ENCODE peak calls at places on chromosomes 1 and 21, in ten cellular contexts. K is cardiac muscle cell; W is tibial artery; D is AG09309; X is CD4-positive, alpha-beta T cell; J is retinal pigment epithelial cell; G is heart right ventricle; S is left ventricle myocardium inferior; I is uterus; R is neural crest cell. F is an unnamed sample.

GRCh38 chr1:165408518-165408917 is 36.4 kb downstream of the RXRG start:
- DNase-seq in J (no peak), I (no peak), D (no peak), X (no peak), W (no peak), K (peak; percentile 67), G (peak; percentile 34), S (no peak), R (peak; percentile 21), F (no peak)

GRCh38 chr1:111227875-111228747 is 598 bp downstream of the CHI3L2 start:
- DNase-seq in G (peak; percentile 49), R (no peak), W (peak; percentile 41), S (peak; percentile 24), K (no peak), J (peak; percentile 29), D (peak; percentile 64), X (no peak), I (no peak), F (no peak)

GRCh38 chr1:200040516-200041138 is 13.1 kb downstream of the NR5A2 start:
- DNase-seq in X (no peak), G (no peak), R (no peak), J (no peak), D (no peak), S (no peak), K (no peak), I (peak; percentile 40), W (no peak), F (no peak)

GRCh38 chr1:234958066-234958701 is 170.5 kb downstream of the TOMM20 start:
- DNase-seq in S (no peak), W (no peak), G (no peak), R (no peak), I (no peak), D (no peak), X (no peak), J (no peak), K (no peak), F (no peak)

GRCh38 chr1:27306892-27307850 is 14.8 kb upstream of the TMEM222 start:
- DNase-seq in K (no peak), S (no peak), X (no peak), I (no peak), D (no peak), J (no peak), G (no peak), W (no peak), R (no peak), F (no peak)

GRCh38 chr1:152164542-152165136 is 5.6 kb upstream of the RPTN start:
- DNase-seq in R (no peak), K (no peak), G (no peak), D (no peak), S (no peak), X (no peak), J (no peak), W (no peak), I (no peak), F (no peak)

GRCh38 chr1:110225212-110225611 is 15.1 kb downstream of the KCNC4 start:
- DNase-seq in X (no peak), K (no peak), J (no peak), I (no peak), W (no peak), S (no peak), R (no peak), D (no peak), G (no peak), F (no peak)

GRCh38 chr21:44416193-44416592 is 39.1 kb upstream of the LRRC3 start:
- DNase-seq in I (no peak), G (no peak), R (no peak), S (no peak), D (no peak), W (peak; percentile 5), X (no peak), K (no peak), J (no peak), F (peak; percentile 20)

GRCh38 chr1:117780981-117781475 is 148.4 kb downstream of the GDAP2 start:
- DNase-seq in I (peak; percentile 74), G (no peak), W (no peak), S (no peak), R (no peak), X (no peak), D (no peak), K (no peak), J (no peak), F (no peak)

GRCh38 chr1:87872189-87872588 is 543.5 kb downstream of the LMO4 start:
- DNase-seq in X (no peak), G (no peak), K (no peak), S (no peak), W (no peak), I (no peak), R (no peak), D (no peak), J (no peak), F (no peak)

GRCh38 chr1:30100186-30100862 is 623.1 kb downstream of the MATN1 start:
- DNase-seq in J (no peak), X (no peak), D (no peak), W (no peak), K (no peak), S (no peak), I (no peak), G (no peak), R (no peak), F (no peak)

GRCh38 chr1:67524143-67525052 is 94.2 kb upstream of the SERBP1 start:
- DNase-seq in D (no peak), K (no peak), R (no peak), I (no peak), J (no peak), X (no peak), W (no peak), S (no peak), G (no peak), F (no peak)
- TF ChIP-seq CTCF in D (no peak), K (peak; percentile 25), R (peak; percentile 47), I (no peak), J (peak; percentile 41), X (no peak), W (no peak), S (no peak), G (no peak), F (no peak)

GRCh38 chr1:248045209-248045608 is 1.4 kb upstream of the OR2L3 start:
- DNase-seq in S (no peak), W (no peak), G (no peak), K (no peak), D (no peak), J (no peak), I (no peak), X (no peak), R (no peak), F (no peak)

GRCh38 chr1:248046536-248046935 is at the start of gene OR2L3:
- DNase-seq in G (no peak), W (no peak), R (no peak), K (no peak), D (no peak), J (no peak), X (no peak), S (no peak), I (no peak), F (no peak)

DNA sequence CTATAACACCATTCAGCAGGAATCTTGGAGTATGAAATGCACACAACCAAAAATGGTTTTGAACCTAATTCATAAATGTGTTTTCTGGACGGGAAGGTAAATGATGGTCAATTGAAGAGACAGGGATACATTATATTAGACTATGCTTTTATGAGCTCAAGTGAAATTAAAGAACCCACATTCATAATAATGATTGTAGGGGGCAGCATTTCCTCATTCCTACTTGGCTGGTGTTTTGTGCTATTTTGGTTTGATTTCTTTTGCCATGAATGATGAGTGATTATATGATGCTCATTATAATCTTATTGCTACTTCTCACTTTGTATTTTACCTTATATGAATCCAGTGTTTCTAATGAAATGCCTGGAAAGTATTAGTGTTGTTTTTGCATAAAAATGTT is 372 bp downstream of the OR2L3 start:
- DNase-seq in X (no peak), D (no peak), K (no peak), G (no peak), I (no peak), J (no peak), W (no peak), R (no peak), S (no peak), F (no peak)
- TF ChIP-seq CTCF in X (no peak), D (no peak), K (no peak), G (no peak), I (no peak), J (no peak), W (no peak), R (no peak), S (no peak), F (no peak)

GRCh38 chr1:38029081-38029681 is 16.6 kb downstream of the UTP11 start:
- DNase-seq in R (no peak), G (peak; percentile 39), W (no peak), X (no peak), D (no peak), J (no peak), S (no peak), K (peak; percentile 68), I (peak; percentile 47), F (no peak)
- TF ChIP-seq CTCF in R (no peak), G (no peak), W (no peak), X (no peak), D (no peak), J (peak; percentile 14), S (no peak), K (peak; percentile 6), I (no peak), F (no peak)

GRCh38 chr1:180777072-180777689 is 135.5 kb upstream of the KIAA1614 start:
- DNase-seq in X (no peak), I (no peak), J (no peak), D (no peak), S (no peak), G (no peak), R (no peak), W (no peak), K (no peak), F (no peak)

GRCh38 chr1:180781718-180782117 is 131.0 kb upstream of the KIAA1614 start:
- DNase-seq in G (no peak), W (no peak), R (no peak), J (no peak), D (no peak), K (no peak), S (no peak), I (no peak), X (no peak), F (no peak)

GRCh38 chr1:180775801-180776200 is 136.9 kb upstream of the KIAA1614 start:
- DNase-seq in K (no peak), G (no peak), R (no peak), S (no peak), W (no peak), D (no peak), I (no peak), J (no peak), X (no peak), F (no peak)

GRCh38 chr1:180779584-180779983 is 133.1 kb upstream of the KIAA1614 start:
- DNase-seq in K (no peak), W (no peak), S (no peak), X (no peak), G (no peak), I (no peak), J (no peak), R (no peak), D (no peak), F (no peak)

DNA sequence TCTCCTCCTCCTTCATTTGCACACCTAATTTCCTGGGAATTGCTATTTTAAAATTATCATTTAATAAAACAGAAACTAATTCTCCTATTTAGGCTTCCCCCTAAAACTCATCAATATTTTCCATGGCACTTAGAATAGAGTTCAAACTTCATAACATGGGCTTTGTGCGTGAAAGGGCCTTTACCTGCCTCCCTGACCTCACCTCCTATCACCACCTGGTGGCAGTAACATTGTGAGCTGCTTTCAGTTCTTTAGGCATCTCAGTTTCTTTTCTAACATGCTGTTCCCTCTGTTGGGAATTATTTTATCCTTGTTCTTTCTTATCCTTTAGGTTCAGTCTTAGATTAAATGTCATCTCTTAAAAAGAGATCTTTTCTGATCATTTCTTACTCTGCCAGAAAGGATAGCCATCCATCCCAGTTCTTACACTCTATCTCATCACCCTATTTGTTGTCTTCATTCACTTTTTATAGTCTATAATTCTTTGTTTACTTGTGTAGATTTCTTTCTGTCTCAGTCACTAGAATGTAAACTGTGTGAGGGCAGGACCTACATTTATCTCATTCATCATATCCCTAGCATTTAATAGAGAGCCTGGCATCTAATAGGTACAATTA is 133.8 kb upstream of the KIAA1614 start:
- DNase-seq in G (no peak), W (no peak), D (no peak), I (no peak), R (no peak), J (no peak), S (no peak), K (peak; percentile 5), X (no peak), F (no peak)
- TF ChIP-seq CTCF in G (peak; percentile 24), W (no peak), D (peak; percentile 21), I (no peak), R (peak; percentile 60), J (peak; percentile 54), S (peak; percentile 32), K (peak; percentile 23), X (peak; percentile 10), F (no peak)